ENCODE peak calls at places on chromosome 9, in six cellular contexts. B, R, X, J, V and Q are unnamed samples.

GRCh38 chr9:71487046-71487445 is 281.3 kb downstream of the CEMIP2 start:
- DNase-seq in B (no peak), R (no peak), X (peak; percentile 6), J (no peak), V (peak; percentile 23), Q (no peak)

GRCh38 chr9:13902286-13902685 is 411.7 kb downstream of the NFIB start:
- DNase-seq in B (no peak), R (no peak), X (no peak), J (no peak), V (no peak), Q (no peak)

GRCh38 chr9:22446950-22447606 is 454 bp downstream of the DMRTA1 start:
- DNase-seq in B (peak; percentile 67), R (no peak), X (peak; percentile 87), J (peak; percentile 88), V (no peak), Q (peak; percentile 69)

GRCh38 chr9:133490865-133491655 is 12.2 kb upstream of the SLC2A6 start:
- DNase-seq in B (no peak), R (no peak), X (no peak), J (peak; percentile 54), V (no peak), Q (no peak)

GRCh38 chr9:108580021-108580439 is 275.8 kb downstream of the ACTL7B start:
- DNase-seq in B (no peak), R (no peak), X (no peak), J (no peak), V (no peak), Q (no peak)

GRCh38 chr9:96859461-96860198 is 5.3 kb upstream of the ZNF782 start:
- DNase-seq in B (no peak), R (no peak), X (peak; percentile 62), J (no peak), V (no peak), Q (no peak)

GRCh38 chr9:78769684-78770083 is 472.8 kb downstream of the PSAT1 start:
- DNase-seq in B (no peak), R (no peak), X (no peak), J (no peak), V (no peak), Q (no peak)

GRCh38 chr9:134487066-134487710 is 154.4 kb upstream of the COL5A1 start:
- DNase-seq in B (no peak), R (no peak), X (no peak), J (peak; percentile 31), V (peak; percentile 1), Q (no peak)

GRCh38 chr9:6610073-6610472 is 35.5 kb downstream of the GLDC start:
- DNase-seq in B (no peak), R (no peak), X (no peak), J (no peak), V (no peak), Q (no peak)

GRCh38 chr9:117411547-117411946 is 3.3 kb downstream of the ASTN2 start:
- DNase-seq in B (no peak), R (no peak), X (peak; percentile 57), J (peak; percentile 64), V (no peak), Q (peak; percentile 64)

GRCh38 chr9:95757026-95757425 is 118.5 kb upstream of the ERCC6L2 start:
- DNase-seq in B (no peak), R (no peak), X (no peak), J (no peak), V (no peak), Q (no peak)

GRCh38 chr9:16347886-16348285 is 522.6 kb downstream of the BNC2 start:
- DNase-seq in B (no peak), R (no peak), X (no peak), J (no peak), V (no peak), Q (no peak)

GRCh38 chr9:98571643-98572042 is 137.1 kb downstream of the GABBR2 start:
- DNase-seq in B (no peak), R (no peak), X (no peak), J (no peak), V (no peak), Q (no peak)

GRCh38 chr9:93264338-93265125 is 80.6 kb downstream of the WNK2 start:
- DNase-seq in B (no peak), R (no peak), X (peak; percentile 2), J (no peak), V (no peak), Q (peak; percentile 23)

GRCh38 chr9:118643118-118643517 is 726.1 kb downstream of the BRINP1 start:
- DNase-seq in B (no peak), R (no peak), X (peak; percentile 23), J (no peak), V (no peak), Q (no peak)

GRCh38 chr9:115210699-115211098 is 92.7 kb upstream of the TNC start:
- DNase-seq in B (no peak), R (no peak), X (no peak), J (no peak), V (no peak), Q (no peak)

GRCh38 chr9:9003184-9003583 is 1203.6 kb upstream of the DMAC1 start:
- DNase-seq in B (no peak), R (no peak), X (peak; percentile 42), J (no peak), V (no peak), Q (no peak)

GRCh38 chr9:136196465-136197371 is 8.2 kb downstream of the LHX3 start:
- DNase-seq in B (no peak), R (no peak), X (no peak), J (no peak), V (no peak), Q (no peak)

GRCh38 chr9:79858509-79858908 is 286.7 kb downstream of the TLE4 start:
- DNase-seq in B (no peak), R (no peak), X (no peak), J (no peak), V (no peak), Q (peak; percentile 27)

GRCh38 chr9:111282940-111283339 is 47.1 kb downstream of the OR2K2 start:
- DNase-seq in B (no peak), R (no peak), X (no peak), J (no peak), V (no peak), Q (no peak)

GRCh38 chr9:126327016-126327749 is 554 bp downstream of the MVB12B start:
- DNase-seq in B (no peak), R (no peak), X (no peak), J (no peak), V (no peak), Q (no peak)

GRCh38 chr9:26893030-26893676 is 551 bp upstream of the CAAP1 start:
- DNase-seq in B (no peak), R (no peak), X (no peak), J (no peak), V (no peak), Q (no peak)

GRCh38 chr9:89325733-89326132 is 7.4 kb downstream of the SECISBP2 start:
- DNase-seq in B (no peak), R (no peak), X (no peak), J (no peak), V (no peak), Q (no peak)

GRCh38 chr9:33225319-33226152 is 14.4 kb upstream of the SPINK4 start:
- DNase-seq in B (no peak), R (no peak), X (peak; percentile 81), J (no peak), V (peak; percentile 47), Q (no peak)

GRCh38 chr9:129624168-129624759 is 1.7 kb upstream of the NTMT1 start:
- DNase-seq in B (peak; percentile 65), R (no peak), X (peak; percentile 68), J (no peak), V (peak; percentile 46), Q (peak; percentile 82)

GRCh38 chr9:117682955-117683710 is 21.1 kb upstream of the TLR4 start:
- DNase-seq in B (no peak), R (no peak), X (no peak), J (no peak), V (no peak), Q (no peak)

GRCh38 chr9:29160763-29161353 is 1587.6 kb upstream of the C9orf72 start:
- DNase-seq in B (no peak), R (no peak), X (no peak), J (no peak), V (no peak), Q (no peak)

GRCh38 chr9:109919736-109920408 is 139.9 kb downstream of the PALM2AKAP2 start:
- DNase-seq in B (no peak), R (no peak), X (no peak), J (no peak), V (no peak), Q (no peak)

GRCh38 chr9:134331186-134332025 is 5.2 kb downstream of the RXRA start:
- DNase-seq in B (peak; percentile 23), R (no peak), X (no peak), J (peak; percentile 62), V (no peak), Q (no peak)

GRCh38 chr9:34628656-34629491 is at the start of gene ARID3C:
- DNase-seq in B (no peak), R (no peak), X (peak; percentile 74), J (peak; percentile 83), V (no peak), Q (peak; percentile 65)
- TF ChIP-seq CTCF in B (no peak), R (no peak), X (no peak), J (no peak), V (no peak), Q (peak; percentile 14)

GRCh38 chr9:124357591-124358361 is 57.5 kb downstream of the PSMB7 start:
- DNase-seq in B (no peak), R (no peak), X (no peak), J (no peak), V (no peak), Q (peak; percentile 23)
- TF ChIP-seq CTCF in B (no peak), R (no peak), X (no peak), J (no peak), V (no peak), Q (peak; percentile 10)

GRCh38 chr9:124940894-124941688 is at the start of gene GOLGA1:
- DNase-seq in B (peak; percentile 96), R (peak; percentile 82), X (peak; percentile 99), J (peak; percentile 99), V (peak; percentile 87), Q (peak; percentile 96)

GRCh38 chr9:124946167-124946566 is 5.3 kb upstream of the GOLGA1 start:
- DNase-seq in B (no peak), R (no peak), X (no peak), J (no peak), V (no peak), Q (no peak)

GRCh38 chr9:124939944-124940343 is 939 bp downstream of the GOLGA1 start:
- DNase-seq in B (no peak), R (no peak), X (no peak), J (no peak), V (no peak), Q (no peak)

GRCh38 chr9:124940521-124940893 is 376 bp downstream of the GOLGA1 start:
- DNase-seq in B (no peak), R (no peak), X (no peak), J (no peak), V (no peak), Q (peak; percentile 56)

GRCh38 chr9:124941689-124942561 is 1.0 kb upstream of the GOLGA1 start:
- DNase-seq in B (peak; percentile 42), R (no peak), X (peak; percentile 68), J (peak; percentile 72), V (no peak), Q (peak; percentile 46)
- TF ChIP-seq CTCF in B (no peak), R (no peak), X (no peak), J (no peak), V (no peak), Q (no peak)

DNA sequence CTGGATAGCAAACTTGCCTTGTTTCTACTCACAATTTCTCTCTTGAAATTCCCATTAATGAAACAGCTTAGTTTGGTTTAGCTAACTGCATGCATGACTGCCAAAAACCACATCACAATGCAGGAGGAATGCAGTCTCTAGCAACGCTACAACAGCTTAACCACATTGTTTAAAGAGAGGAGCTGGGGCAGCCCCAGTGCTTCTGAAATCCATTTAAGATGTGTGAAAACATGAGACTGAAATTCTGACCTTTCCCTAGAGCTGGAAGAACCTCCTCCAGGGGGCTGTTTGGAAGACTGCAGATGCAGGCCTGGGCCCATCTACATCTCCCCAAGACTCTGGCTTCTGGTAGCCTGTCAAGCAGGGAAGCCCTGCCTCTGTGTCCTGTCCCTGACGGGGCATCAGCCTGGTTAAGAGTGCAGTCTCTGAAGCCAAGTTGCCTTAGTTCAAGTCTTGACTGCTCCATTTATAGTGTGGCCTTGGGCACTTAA is 157.1 kb downstream of the ZNF462 start:
- DNase-seq in B (no peak), R (no peak), X (peak; percentile 22), J (no peak), V (no peak), Q (no peak)
- TF ChIP-seq CTCF in B (no peak), R (no peak), X (no peak), J (no peak), V (no peak), Q (no peak)